ENCODE peak calls at places on chromosome 13, in six cellular contexts. R, S, W, F, M and H are unnamed samples.

GRCh38 chr13:99909836-99910619 is 61.5 kb downstream of the ZIC5 start:
- DNase-seq in R (no peak), S (no peak), W (no peak), F (no peak), M (peak; percentile 62), H (no peak)

GRCh38 chr13:70502944-70503343 is 394.7 kb upstream of the KLHL1 start:
- DNase-seq in R (no peak), S (no peak), W (no peak), F (no peak), M (no peak), H (no peak)

GRCh38 chr13:99528547-99528946 is 27.3 kb downstream of the TM9SF2 start:
- DNase-seq in R (no peak), S (no peak), W (no peak), F (no peak), M (no peak), H (peak; percentile 41)

GRCh38 chr13:29845440-29846056 is 4.9 kb downstream of the UBL3 start:
- DNase-seq in R (peak; percentile 64), S (peak; percentile 57), W (peak; percentile 32), F (no peak), M (no peak), H (no peak)

GRCh38 chr13:51937320-51938290 is 73.6 kb downstream of the ATP7B start:
- DNase-seq in R (no peak), S (no peak), W (no peak), F (no peak), M (no peak), H (no peak)

GRCh38 chr13:50599927-50600326 is 243.6 kb downstream of the DLEU7 start:
- DNase-seq in R (no peak), S (no peak), W (no peak), F (no peak), M (no peak), H (no peak)

GRCh38 chr13:27476943-27477681 is 26.7 kb upstream of the MTIF3 start:
- DNase-seq in R (peak; percentile 38), S (peak; percentile 62), W (peak; percentile 11), F (no peak), M (peak; percentile 46), H (no peak)

GRCh38 chr13:114338959-114339358 is 24.7 kb downstream of the CHAMP1 start:
- DNase-seq in R (no peak), S (no peak), W (no peak), F (no peak), M (no peak), H (no peak)

GRCh38 chr13:29922281-29922821 is 71.9 kb upstream of the UBL3 start:
- DNase-seq in R (peak; percentile 69), S (peak; percentile 54), W (peak; percentile 64), F (no peak), M (no peak), H (no peak)

GRCh38 chr13:40666058-40666904 is at the start of gene FOXO1:
- DNase-seq in R (peak; percentile 81), S (peak; percentile 78), W (peak; percentile 88), F (peak; percentile 78), M (peak; percentile 89), H (peak; percentile 84)

GRCh38 chr13:75339635-75340374 is 142.2 kb downstream of the TBC1D4 start:
- DNase-seq in R (no peak), S (no peak), W (no peak), F (no peak), M (no peak), H (no peak)

GRCh38 chr13:109737606-109738005 is 48.8 kb downstream of the IRS2 start:
- DNase-seq in R (no peak), S (peak; percentile 44), W (peak; percentile 6), F (no peak), M (no peak), H (peak; percentile 25)

GRCh38 chr13:98033277-98034247 is 80.1 kb downstream of the IPO5 start:
- DNase-seq in R (peak; percentile 71), S (peak; percentile 79), W (peak; percentile 79), F (no peak), M (no peak), H (no peak)

GRCh38 chr13:41053384-41053826 is 7.9 kb upstream of the WBP4 start:
- DNase-seq in R (peak; percentile 72), S (peak; percentile 85), W (peak; percentile 69), F (no peak), M (no peak), H (no peak)

GRCh38 chr13:113744197-113745000 is 14.6 kb upstream of the TMEM255B start:
- DNase-seq in R (no peak), S (no peak), W (no peak), F (no peak), M (no peak), H (no peak)

GRCh38 chr13:34129422-34129821 is 311.5 kb downstream of the RFC3 start:
- DNase-seq in R (no peak), S (no peak), W (no peak), F (no peak), M (no peak), H (no peak)